ENCODE peak calls at places on chromosomes 6 and 20, in six cellular contexts. V is brain microvascular endothelial cell, A is fibroblast of lung, K is HuH-7, L is NCI-H187, Z is adrenal gland. I is an unnamed sample.

GRCh38 chr20:21516180-21516567 is 2.3 kb upstream of the NKX2-2 start:
- DNase-seq in V (no peak), A (no peak), K (no peak), L (no peak), Z (no peak), I (no peak)

GRCh38 chr6:118537579-118537978 is 10.5 kb upstream of the PLN start:
- DNase-seq in V (no peak), A (peak), K (no peak), L (no peak), Z (no peak), I (peak)

GRCh38 chr20:43959079-43959919 is 44.6 kb downstream of the TOX2 start:
- DNase-seq in V (no peak), A (peak), K (no peak), L (no peak), Z (peak), I (peak)

GRCh38 chr6:105900120-105900937 is 185.8 kb upstream of the PRDM1 start:
- DNase-seq in V (peak), A (peak), K (no peak), L (no peak), Z (no peak), I (peak)

GRCh38 chr20:44526129-44526528 is 4.3 kb upstream of the SERINC3 start:
- DNase-seq in V (peak), A (peak), K (no peak), L (no peak), Z (no peak), I (peak)

GRCh38 chr6:14001329-14002012 is 76.7 kb downstream of the RNF182 start:
- DNase-seq in V (peak), A (peak), K (no peak), L (no peak), Z (no peak), I (peak)

GRCh38 chr6:67068781-67069180 is 1361.8 kb upstream of the EYS start:
- DNase-seq in V (no peak), A (no peak), K (no peak), L (no peak), Z (no peak), I (no peak)

GRCh38 chr20:49990310-49990720 is 7.5 kb downstream of the SNAI1 start:
- DNase-seq in V (no peak), A (peak), K (no peak), L (no peak), Z (no peak), I (peak)

GRCh38 chr6:36897629-36898028 is 11.9 kb downstream of the C6orf89 start:
- DNase-seq in V (no peak), A (no peak), K (no peak), L (no peak), Z (no peak), I (no peak)

GRCh38 chr20:24764027-24764797 is 184.9 kb upstream of the CST7 start:
- DNase-seq in V (no peak), A (no peak), K (no peak), L (no peak), Z (no peak), I (no peak)

GRCh38 chr20:59039233-59039632 is 3.4 kb downstream of the PRELID3B start:
- DNase-seq in V (no peak), A (no peak), K (no peak), L (no peak), Z (no peak), I (peak)

GRCh38 chr6:145036848-145037567 is 698.3 kb downstream of the EPM2A start:
- DNase-seq in V (peak), A (peak), K (no peak), L (no peak), Z (peak), I (peak)

GRCh38 chr20:50297498-50298348 is 107.1 kb downstream of the CEBPB start:
- DNase-seq in V (no peak), A (no peak), K (no peak), L (no peak), Z (no peak), I (no peak)

GRCh38 chr6:50091641-50092040 is 41.9 kb upstream of the DEFB112 start:
- DNase-seq in V (no peak), A (no peak), K (no peak), L (no peak), Z (no peak), I (no peak)

GRCh38 chr20:62117362-62117646 is 5.0 kb upstream of the LSM14B start:
- DNase-seq in V (no peak), A (no peak), K (no peak), L (peak), Z (no peak), I (no peak)

GRCh38 chr20:19249515-19249914 is 37.1 kb downstream of the SLC24A3 start:
- DNase-seq in V (no peak), A (no peak), K (no peak), L (no peak), Z (no peak), I (no peak)

GRCh38 chr6:37456126-37456525 is 23.1 kb downstream of the CMTR1 start:
- DNase-seq in V (peak), A (peak), K (no peak), L (no peak), Z (no peak), I (peak)

GRCh38 chr20:24971702-24972101 is 20.8 kb downstream of the APMAP start:
- DNase-seq in V (no peak), A (no peak), K (no peak), L (no peak), Z (no peak), I (no peak)

GRCh38 chr6:122799140-122799539 is 10.1 kb downstream of the SMPDL3A start:
- DNase-seq in V (no peak), A (no peak), K (no peak), L (no peak), Z (no peak), I (no peak)

GRCh38 chr20:51460569-51461265 is 81.8 kb downstream of the NFATC2 start:
- DNase-seq in V (no peak), A (no peak), K (no peak), L (no peak), Z (no peak), I (no peak)

GRCh38 chr6:148580442-148580841 is 166.4 kb upstream of the UST start:
- DNase-seq in V (no peak), A (no peak), K (no peak), L (no peak), Z (no peak), I (no peak)

GRCh38 chr20:58550661-58551060 is 35.5 kb upstream of the APCDD1L start:
- DNase-seq in V (peak), A (peak), K (no peak), L (no peak), Z (peak), I (peak)

GRCh38 chr6:136659991-136660499 is 109.8 kb upstream of the MAP7 start:
- DNase-seq in V (no peak), A (no peak), K (no peak), L (no peak), Z (no peak), I (no peak)

GRCh38 chr20:34708621-34709043 is 4.5 kb downstream of the TP53INP2 start:
- DNase-seq in V (no peak), A (peak), K (peak), L (no peak), Z (peak), I (peak)

GRCh38 chr6:166206510-166207389 is 39.1 kb upstream of the TBXT start:
- DNase-seq in V (no peak), A (no peak), K (no peak), L (no peak), Z (no peak), I (peak)

GRCh38 chr6:165630544-165630953 is 32.5 kb downstream of the PDE10A start:
- DNase-seq in V (no peak), A (no peak), K (no peak), L (no peak), Z (no peak), I (no peak)

GRCh38 chr6:154247119-154247814 is 109.3 kb downstream of the IPCEF1 start:
- DNase-seq in V (no peak), A (no peak), K (no peak), L (no peak), Z (no peak), I (no peak)

GRCh38 chr6:135876048-135876447 is 24.5 kb downstream of the PDE7B start:
- DNase-seq in V (no peak), A (no peak), K (no peak), L (no peak), Z (no peak), I (no peak)

GRCh38 chr20:951384-952169 is 35.4 kb upstream of the ANGPT4 start:
- DNase-seq in V (no peak), A (no peak), K (no peak), L (no peak), Z (no peak), I (no peak)

GRCh38 chr20:62887147-62887859 is 25.7 kb upstream of the TCFL5 start:
- DNase-seq in V (peak), A (peak), K (no peak), L (peak), Z (peak), I (peak)

I was measured in fibroblast of pulmonary artery.